ENCODE peak calls at places on chromosomes 12 and 14, in five cellular contexts. A is Caco-2, D is cardiac fibroblast, C is LNCaP clone FGC, N is left ventricle myocardium inferior. M is an unnamed sample.
A peak's percentile ranks its signal among the peaks of the same experiment; 100 is the strongest.

GRCh38 chr14:21084988-21085853 is 13.2 kb downstream of the ZNF219 start:
- DNase-seq in A (no peak), D (no peak), C (peak; percentile 69), N (no peak), M (peak; percentile 63)

GRCh38 chr12:8145754-8146415 is 10.9 kb upstream of the ZNF705A start:
- DNase-seq in A (no peak), D (peak; percentile 93), C (no peak), N (peak; percentile 50), M (peak; percentile 84)

GRCh38 chr14:53399057-53399456 is 245.9 kb upstream of the DDHD1 start:
- DNase-seq in A (peak; percentile 41), D (peak; percentile 44), C (no peak), N (no peak), M (peak; percentile 82)

GRCh38 chr14:92688434-92689375 is 59.7 kb downstream of the LGMN start:
- DNase-seq in A (no peak), D (no peak), C (no peak), N (no peak), M (no peak)

GRCh38 chr14:47826809-47827208 is 151.4 kb upstream of the MDGA2 start:
- DNase-seq in A (no peak), D (no peak), C (no peak), N (no peak), M (no peak)

GRCh38 chr12:31368666-31369361 is 42.9 kb upstream of the SINHCAF start:
- DNase-seq in A (peak; percentile 63), D (no peak), C (no peak), N (no peak), M (peak; percentile 21)

GRCh38 chr12:50099302-50100008 is 4.4 kb upstream of the GPD1 start:
- DNase-seq in A (no peak), D (peak; percentile 24), C (no peak), N (no peak), M (peak; percentile 16)

GRCh38 chr14:23430733-23431105 is 4.7 kb downstream of the MYH7 start:
- DNase-seq in A (no peak), D (no peak), C (no peak), N (no peak), M (peak; percentile 14)

GRCh38 chr12:65826513-65827171 is 2.4 kb downstream of the HMGA2 start:
- DNase-seq in A (no peak), D (peak; percentile 58), C (no peak), N (no peak), M (no peak)

GRCh38 chr12:113453330-113453729 is 18.3 kb downstream of the LHX5 start:
- DNase-seq in A (no peak), D (no peak), C (no peak), N (no peak), M (no peak)

GRCh38 chr12:5718073-5718472 is 227.0 kb downstream of the ANO2 start:
- DNase-seq in A (no peak), D (no peak), C (no peak), N (no peak), M (no peak)

GRCh38 chr14:91575469-91576208 is 65.5 kb upstream of the PPP4R3A start:
- DNase-seq in A (no peak), D (no peak), C (no peak), N (no peak), M (no peak)

GRCh38 chr14:56522403-56522802 is 57.2 kb upstream of the TMEM260 start:
- DNase-seq in A (no peak), D (no peak), C (peak; percentile 52), N (no peak), M (no peak)

GRCh38 chr12:127174881-127175280 is 1092.1 kb upstream of the TMEM132C start:
- DNase-seq in A (no peak), D (no peak), C (no peak), N (no peak), M (no peak)

GRCh38 chr14:55684956-55685584 is 105.1 kb downstream of the KTN1 start:
- DNase-seq in A (no peak), D (no peak), C (no peak), N (no peak), M (no peak)

GRCh38 chr14:59492419-59492818 is 8.1 kb downstream of the JKAMP start:
- DNase-seq in A (no peak), D (no peak), C (no peak), N (no peak), M (no peak)

GRCh38 chr12:8108808-8109398 is 14.5 kb upstream of the CLEC4A start:
- DNase-seq in A (peak; percentile 83), D (peak; percentile 88), C (peak; percentile 30), N (peak; percentile 66), M (peak; percentile 90)

GRCh38 chr12:114588061-114588460 is 95.9 kb downstream of the TBX3 start:
- DNase-seq in A (no peak), D (no peak), C (no peak), N (no peak), M (no peak)

GRCh38 chr14:39005044-39005736 is 97.8 kb downstream of the SEC23A start:
- DNase-seq in A (no peak), D (peak; percentile 69), C (no peak), N (peak; percentile 36), M (peak; percentile 38)

GRCh38 chr12:124034297-124034696 is 61.3 kb downstream of the ZNF664 start:
- DNase-seq in A (no peak), D (no peak), C (no peak), N (no peak), M (no peak)

GRCh38 chr14:38000340-38000739 is 207.4 kb upstream of the SSTR1 start:
- DNase-seq in A (no peak), D (no peak), C (no peak), N (no peak), M (no peak)

GRCh38 chr14:61562321-61563161 is 132.8 kb upstream of the HIF1A start:
- DNase-seq in A (no peak), D (peak; percentile 93), C (no peak), N (no peak), M (peak; percentile 99)

GRCh38 chr14:96888158-96888557 is 91.0 kb downstream of the VRK1 start:
- DNase-seq in A (no peak), D (no peak), C (no peak), N (no peak), M (no peak)

GRCh38 chr12:130026608-130027176 is 122.9 kb upstream of the TMEM132D start:
- DNase-seq in A (peak; percentile 41), D (peak; percentile 2), C (no peak), N (no peak), M (peak; percentile 44)

GRCh38 chr12:16281157-16281556 is 3.7 kb upstream of the SLC15A5 start:
- DNase-seq in A (no peak), D (peak; percentile 86), C (no peak), N (no peak), M (peak; percentile 9)

GRCh38 chr12:59179231-59179630 is 258.9 kb upstream of the LRIG3 start:
- DNase-seq in A (no peak), D (no peak), C (no peak), N (no peak), M (peak; percentile 15)

GRCh38 chr14:101233391-101233790 is 327.9 kb upstream of the DIO3 start:
- DNase-seq in A (no peak), D (no peak), C (no peak), N (no peak), M (no peak)
- TF ChIP-seq CTCF in A (no peak), D (no peak), C (no peak), N (no peak), M (no peak)

GRCh38 chr12:93237235-93237915 is 140.3 kb upstream of the NUDT4 start:
- DNase-seq in A (no peak), D (peak; percentile 92), C (no peak), N (peak; percentile 32), M (peak; percentile 92)
- TF ChIP-seq CTCF in A (no peak), D (no peak), C (no peak), N (no peak), M (no peak)

DNA sequence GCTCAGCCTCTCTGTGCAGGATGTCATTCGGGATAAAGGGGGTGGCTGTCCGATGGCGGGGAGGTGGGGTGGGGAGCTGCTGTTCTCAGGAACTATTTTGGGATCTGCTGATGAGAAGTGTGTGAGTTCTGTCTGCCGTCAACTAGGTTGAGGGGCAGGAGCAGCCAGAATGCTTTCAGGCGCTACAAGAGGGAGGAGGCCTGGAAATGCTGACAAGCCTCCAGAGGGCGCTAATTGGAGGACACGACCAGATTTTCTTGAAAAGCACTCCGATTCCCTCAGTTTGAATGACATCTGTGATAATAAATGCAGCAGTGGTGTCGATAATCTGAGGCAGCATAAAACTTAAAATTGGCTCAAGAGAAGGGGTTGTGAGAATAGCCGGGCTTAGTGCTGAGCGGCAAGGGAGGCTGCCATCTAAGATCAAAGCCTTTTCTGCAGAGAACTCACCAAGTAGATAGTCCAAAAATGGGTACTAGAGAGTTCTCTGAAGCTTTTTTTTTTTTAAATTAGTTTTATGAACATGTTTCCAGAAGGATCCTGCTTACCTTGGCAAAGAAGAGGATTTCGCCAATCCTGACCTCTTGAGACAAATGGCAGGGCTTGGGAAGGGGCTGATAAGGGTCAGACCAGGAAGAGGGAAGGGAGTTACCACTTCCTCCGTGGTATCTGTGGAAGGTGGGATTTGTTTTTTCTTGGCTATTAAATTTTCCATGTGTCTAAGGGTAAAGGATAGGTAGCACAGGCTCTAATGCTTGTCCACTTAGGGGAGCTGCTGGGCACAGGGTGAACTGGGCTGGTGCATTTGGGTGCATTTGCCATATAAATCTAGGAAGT is 94.4 kb downstream of the CRACR2A start:
- DNase-seq in A (peak; percentile 61), D (peak; percentile 54), C (no peak), N (no peak), M (peak; percentile 46)
- TF ChIP-seq CTCF in A (peak; percentile 64), D (peak; percentile 55), C (peak; percentile 42), N (peak; percentile 64), M (peak; percentile 62)

DNA sequence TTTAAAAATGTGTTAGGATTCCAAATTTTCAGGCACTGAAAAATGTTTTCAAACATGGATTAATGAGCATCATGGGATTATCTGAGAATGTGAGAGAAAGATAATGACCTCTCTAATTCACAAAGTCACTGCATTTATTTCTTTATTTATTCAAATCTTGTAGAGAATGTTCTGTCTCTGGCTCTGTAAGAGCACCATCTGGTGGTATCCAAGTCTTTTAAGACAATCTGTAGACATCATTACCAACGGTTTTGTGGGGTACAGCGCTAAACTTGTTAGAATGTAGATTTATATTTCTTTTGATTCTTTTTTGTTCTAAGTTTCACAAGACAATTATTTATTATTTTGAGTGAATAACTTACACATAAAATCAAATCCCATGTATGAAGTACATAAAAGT is 956.0 kb upstream of the NOVA1 start:
- DNase-seq in A (no peak), D (no peak), C (no peak), N (no peak), M (no peak)
- TF ChIP-seq CTCF in A (peak; percentile 23), D (no peak), C (peak; percentile 46), N (no peak), M (no peak)

DNA sequence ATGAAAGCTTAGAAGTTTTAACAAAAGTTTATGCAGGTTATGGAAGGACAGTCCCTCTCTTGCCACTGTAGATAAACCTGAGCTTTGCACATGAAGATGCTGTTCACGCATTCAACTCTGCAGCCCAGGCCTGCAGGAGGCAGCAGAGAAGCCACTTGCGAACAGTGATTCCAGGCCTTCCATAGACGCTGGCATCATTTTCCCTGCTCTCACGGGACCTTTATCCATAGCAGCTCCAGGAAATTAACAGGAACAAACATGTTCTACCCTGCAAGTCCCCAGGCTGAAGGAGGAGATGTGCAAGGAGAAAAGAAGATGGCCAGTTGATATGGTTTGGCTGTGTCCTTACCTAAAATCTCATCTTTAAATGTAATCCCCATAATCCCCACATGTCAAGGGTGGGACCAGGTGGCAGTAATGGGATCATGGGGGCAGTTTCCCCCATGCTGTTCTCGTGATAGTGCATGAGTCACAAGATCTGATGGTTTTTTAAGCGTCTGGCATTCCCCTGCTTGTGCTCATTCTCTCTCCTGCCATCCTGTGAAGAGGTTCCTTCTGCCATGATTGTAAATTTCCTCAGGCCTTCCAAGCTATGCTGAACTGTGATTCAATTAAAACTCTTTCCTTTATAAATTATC is 2.0 kb downstream of the ERP27 start:
- DNase-seq in A (peak; percentile 28), D (no peak), C (no peak), N (no peak), M (no peak)
- TF ChIP-seq CTCF in A (peak; percentile 14), D (peak; percentile 29), C (peak; percentile 8), N (peak; percentile 40), M (peak; percentile 53)

M was measured in choroid plexus epithelial cell.